ENCODE peak calls at places on chromosomes 12 and 14, in ten cellular contexts. One of them, this sample, is unnamed.

GRCh38 chr12:49055978-49056754 is 4.4 kb downstream of the KMT2D start:
- DNase-seq in CD8-positive, alpha-beta T cell: peak
- DNase-seq in IMR-90: peak
- DNase-seq in AG04449: peak
- DNase-seq in mesothelial cell of epicardium: no peak
- DNase-seq in fibroblast of mammary gland: peak
- DNase-seq in spleen: no peak
- DNase-seq in lower leg skin: peak
- DNase-seq in mucosa of descending colon: peak
- DNase-seq in psoas muscle: no peak
- DNase-seq in this sample: no peak

GRCh38 chr14:24678801-24679247 is 44.8 kb upstream of the GZMB start:
- DNase-seq in CD8-positive, alpha-beta T cell: peak
- DNase-seq in AG04449: peak
- DNase-seq in mesothelial cell of epicardium: peak
- DNase-seq in mucosa of descending colon: peak
- DNase-seq in psoas muscle: peak
- DNase-seq in lower leg skin: peak
- DNase-seq in fibroblast of mammary gland: peak
- DNase-seq in IMR-90: peak
- DNase-seq in spleen: peak
- DNase-seq in this sample: peak

GRCh38 chr14:88872976-88873375 is 48.5 kb downstream of the TTC8 start:
- DNase-seq in IMR-90: no peak
- DNase-seq in lower leg skin: no peak
- DNase-seq in AG04449: no peak
- DNase-seq in fibroblast of mammary gland: no peak
- DNase-seq in spleen: no peak
- DNase-seq in CD8-positive, alpha-beta T cell: no peak
- DNase-seq in mesothelial cell of epicardium: no peak
- DNase-seq in mucosa of descending colon: no peak
- DNase-seq in psoas muscle: no peak
- DNase-seq in this sample: no peak

GRCh38 chr12:3115078-3115477 is 37.9 kb downstream of the TSPAN9 start:
- DNase-seq in spleen: no peak
- DNase-seq in IMR-90: no peak
- DNase-seq in lower leg skin: no peak
- DNase-seq in psoas muscle: no peak
- DNase-seq in fibroblast of mammary gland: no peak
- DNase-seq in mesothelial cell of epicardium: no peak
- DNase-seq in CD8-positive, alpha-beta T cell: no peak
- DNase-seq in mucosa of descending colon: no peak
- DNase-seq in AG04449: no peak
- DNase-seq in this sample: no peak

GRCh38 chr12:109958374-109958773 is 37.8 kb downstream of the GIT2 start:
- DNase-seq in psoas muscle: no peak
- DNase-seq in CD8-positive, alpha-beta T cell: no peak
- DNase-seq in IMR-90: no peak
- DNase-seq in fibroblast of mammary gland: no peak
- DNase-seq in spleen: no peak
- DNase-seq in mesothelial cell of epicardium: no peak
- DNase-seq in mucosa of descending colon: no peak
- DNase-seq in lower leg skin: no peak
- DNase-seq in AG04449: no peak
- DNase-seq in this sample: no peak

GRCh38 chr14:101022121-101022520 is 118.6 kb upstream of the RTL1 start:
- DNase-seq in fibroblast of mammary gland: peak
- DNase-seq in psoas muscle: no peak
- DNase-seq in mesothelial cell of epicardium: peak
- DNase-seq in spleen: peak
- DNase-seq in AG04449: no peak
- DNase-seq in lower leg skin: no peak
- DNase-seq in CD8-positive, alpha-beta T cell: peak
- DNase-seq in IMR-90: no peak
- DNase-seq in mucosa of descending colon: no peak
- DNase-seq in this sample: no peak

GRCh38 chr12:131836193-131836592 is 8.0 kb downstream of the MMP17 start:
- DNase-seq in CD8-positive, alpha-beta T cell: no peak
- DNase-seq in AG04449: no peak
- DNase-seq in lower leg skin: no peak
- DNase-seq in mucosa of descending colon: no peak
- DNase-seq in IMR-90: peak
- DNase-seq in spleen: no peak
- DNase-seq in fibroblast of mammary gland: no peak
- DNase-seq in psoas muscle: no peak
- DNase-seq in mesothelial cell of epicardium: no peak
- DNase-seq in this sample: no peak

GRCh38 chr12:3885179-3886094 is 12.2 kb upstream of the PARP11 start:
- DNase-seq in spleen: no peak
- DNase-seq in IMR-90: peak
- DNase-seq in fibroblast of mammary gland: peak
- DNase-seq in mesothelial cell of epicardium: no peak
- DNase-seq in mucosa of descending colon: peak
- DNase-seq in AG04449: no peak
- DNase-seq in psoas muscle: no peak
- DNase-seq in CD8-positive, alpha-beta T cell: peak
- DNase-seq in lower leg skin: no peak
- DNase-seq in this sample: no peak

GRCh38 chr12:109111775-109112491 is 4.5 kb upstream of the ACACB start:
- DNase-seq in CD8-positive, alpha-beta T cell: peak
- DNase-seq in IMR-90: peak
- DNase-seq in AG04449: no peak
- DNase-seq in psoas muscle: peak
- DNase-seq in mucosa of descending colon: peak
- DNase-seq in mesothelial cell of epicardium: peak
- DNase-seq in fibroblast of mammary gland: peak
- DNase-seq in lower leg skin: peak
- DNase-seq in spleen: peak
- DNase-seq in this sample: peak

GRCh38 chr12:63845726-63846125 is 1.2 kb downstream of the SRGAP1 start:
- DNase-seq in AG04449: no peak
- DNase-seq in lower leg skin: no peak
- DNase-seq in psoas muscle: no peak
- DNase-seq in CD8-positive, alpha-beta T cell: no peak
- DNase-seq in IMR-90: peak
- DNase-seq in fibroblast of mammary gland: peak
- DNase-seq in mesothelial cell of epicardium: no peak
- DNase-seq in mucosa of descending colon: peak
- DNase-seq in spleen: no peak
- DNase-seq in this sample: no peak

GRCh38 chr12:63846249-63846967 is 1.9 kb downstream of the SRGAP1 start:
- DNase-seq in fibroblast of mammary gland: peak
- DNase-seq in IMR-90: no peak
- DNase-seq in lower leg skin: no peak
- DNase-seq in psoas muscle: no peak
- DNase-seq in mucosa of descending colon: no peak
- DNase-seq in CD8-positive, alpha-beta T cell: no peak
- DNase-seq in mesothelial cell of epicardium: no peak
- DNase-seq in spleen: no peak
- DNase-seq in AG04449: no peak
- DNase-seq in this sample: no peak

GRCh38 chr12:63841611-63842010 is 2.9 kb upstream of the SRGAP1 start:
- DNase-seq in mesothelial cell of epicardium: no peak
- DNase-seq in psoas muscle: no peak
- DNase-seq in mucosa of descending colon: no peak
- DNase-seq in spleen: no peak
- DNase-seq in AG04449: no peak
- DNase-seq in CD8-positive, alpha-beta T cell: no peak
- DNase-seq in lower leg skin: no peak
- DNase-seq in fibroblast of mammary gland: no peak
- DNase-seq in IMR-90: peak
- DNase-seq in this sample: no peak

GRCh38 chr12:63843613-63844390 is 698 bp upstream of the SRGAP1 start:
- DNase-seq in psoas muscle: peak
- DNase-seq in CD8-positive, alpha-beta T cell: peak
- DNase-seq in mesothelial cell of epicardium: peak
- DNase-seq in mucosa of descending colon: peak
- DNase-seq in spleen: peak
- DNase-seq in IMR-90: peak
- DNase-seq in AG04449: peak
- DNase-seq in lower leg skin: peak
- DNase-seq in fibroblast of mammary gland: peak
- DNase-seq in this sample: peak

DNA sequence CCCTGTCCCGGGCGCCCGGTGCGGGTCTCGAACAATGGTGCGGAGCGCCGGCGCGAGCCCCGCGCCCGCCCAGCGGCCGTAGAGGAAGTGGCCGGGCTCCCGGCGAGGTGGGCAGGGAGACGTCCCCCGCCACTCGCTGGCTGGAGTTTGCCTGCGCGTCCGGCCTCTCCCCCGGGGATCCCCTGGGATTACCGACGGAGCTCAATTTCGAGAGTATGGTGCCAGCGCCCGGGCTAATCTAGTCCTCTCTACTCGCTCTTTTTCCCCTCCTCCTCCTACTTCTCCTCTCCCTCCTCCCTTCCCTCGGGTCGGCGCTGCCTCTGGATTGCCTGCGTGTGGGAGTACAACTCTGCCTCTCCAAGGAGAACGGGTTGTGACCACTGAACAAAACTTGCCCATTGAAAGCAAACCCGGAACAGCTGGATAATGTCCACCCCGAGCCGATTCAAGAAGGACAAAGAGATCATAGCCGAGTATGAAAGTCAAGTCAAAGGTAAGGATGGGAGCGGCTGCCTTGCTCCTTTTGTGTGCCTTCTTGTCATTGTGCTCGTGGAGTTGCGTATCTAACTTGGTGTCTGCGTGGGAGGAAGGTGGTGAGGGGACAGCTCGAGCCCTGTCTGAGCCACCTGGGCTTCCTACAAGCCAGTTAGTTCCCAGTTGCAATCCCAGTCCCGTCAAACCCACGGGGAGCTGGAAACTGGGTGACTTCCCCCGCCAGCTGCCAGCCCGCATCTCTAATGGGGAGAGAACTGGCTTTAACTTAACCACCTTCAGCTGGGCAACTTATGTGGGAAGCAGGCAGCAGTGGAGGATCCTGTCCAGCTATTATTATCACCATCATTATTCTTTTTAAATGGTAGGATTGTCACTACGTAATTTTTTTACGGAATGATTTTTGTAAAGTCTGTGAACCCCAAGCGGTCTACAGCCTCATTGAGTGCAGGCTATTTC is at the start of gene SRGAP1:
- DNase-seq in spleen: peak
- DNase-seq in fibroblast of mammary gland: peak
- DNase-seq in AG04449: no peak
- DNase-seq in mesothelial cell of epicardium: peak
- DNase-seq in lower leg skin: peak
- DNase-seq in mucosa of descending colon: peak
- DNase-seq in psoas muscle: peak
- DNase-seq in CD8-positive, alpha-beta T cell: no peak
- DNase-seq in IMR-90: peak
- DNase-seq in this sample: no peak
- TF ChIP-seq CTCF in spleen: no peak
- TF ChIP-seq CTCF in fibroblast of mammary gland: peak
- TF ChIP-seq CTCF in AG04449: peak
- TF ChIP-seq CTCF in mesothelial cell of epicardium: no peak
- TF ChIP-seq CTCF in lower leg skin: no peak
- TF ChIP-seq CTCF in mucosa of descending colon: no peak
- TF ChIP-seq CTCF in psoas muscle: no peak
- TF ChIP-seq CTCF in CD8-positive, alpha-beta T cell: no peak
- TF ChIP-seq CTCF in IMR-90: peak
- TF ChIP-seq CTCF in this sample: no peak

GRCh38 chr12:6919588-6919987 is 5.2 kb downstream of the ENO2 start:
- DNase-seq in mesothelial cell of epicardium: no peak
- DNase-seq in AG04449: no peak
- DNase-seq in spleen: peak
- DNase-seq in psoas muscle: no peak
- DNase-seq in mucosa of descending colon: no peak
- DNase-seq in IMR-90: no peak
- DNase-seq in CD8-positive, alpha-beta T cell: no peak
- DNase-seq in fibroblast of mammary gland: no peak
- DNase-seq in lower leg skin: no peak
- DNase-seq in this sample: no peak

GRCh38 chr12:6921539-6921938 is 6.2 kb upstream of the ATN1 start:
- DNase-seq in mucosa of descending colon: no peak
- DNase-seq in spleen: peak
- DNase-seq in fibroblast of mammary gland: no peak
- DNase-seq in lower leg skin: no peak
- DNase-seq in mesothelial cell of epicardium: no peak
- DNase-seq in IMR-90: no peak
- DNase-seq in psoas muscle: no peak
- DNase-seq in CD8-positive, alpha-beta T cell: no peak
- DNase-seq in AG04449: no peak
- DNase-seq in this sample: no peak

GRCh38 chr12:6923851-6924250 is 3.9 kb upstream of the ATN1 start:
- DNase-seq in AG04449: no peak
- DNase-seq in mesothelial cell of epicardium: no peak
- DNase-seq in fibroblast of mammary gland: no peak
- DNase-seq in CD8-positive, alpha-beta T cell: no peak
- DNase-seq in psoas muscle: no peak
- DNase-seq in lower leg skin: no peak
- DNase-seq in spleen: peak
- DNase-seq in mucosa of descending colon: no peak
- DNase-seq in IMR-90: no peak
- DNase-seq in this sample: no peak

GRCh38 chr12:6923003-6923732 is 4.6 kb upstream of the ATN1 start:
- DNase-seq in spleen: peak
- DNase-seq in IMR-90: no peak
- DNase-seq in fibroblast of mammary gland: no peak
- DNase-seq in mesothelial cell of epicardium: no peak
- DNase-seq in psoas muscle: no peak
- DNase-seq in AG04449: no peak
- DNase-seq in mucosa of descending colon: no peak
- DNase-seq in CD8-positive, alpha-beta T cell: no peak
- DNase-seq in lower leg skin: no peak
- DNase-seq in this sample: no peak

GRCh38 chr12:6921996-6922935 is 5.5 kb upstream of the ATN1 start:
- DNase-seq in AG04449: no peak
- DNase-seq in mucosa of descending colon: no peak
- DNase-seq in IMR-90: no peak
- DNase-seq in mesothelial cell of epicardium: no peak
- DNase-seq in spleen: peak
- DNase-seq in lower leg skin: no peak
- DNase-seq in fibroblast of mammary gland: no peak
- DNase-seq in CD8-positive, alpha-beta T cell: no peak
- DNase-seq in psoas muscle: no peak
- DNase-seq in this sample: no peak
- TF ChIP-seq CTCF in AG04449: no peak
- TF ChIP-seq CTCF in mucosa of descending colon: no peak
- TF ChIP-seq CTCF in IMR-90: no peak
- TF ChIP-seq CTCF in mesothelial cell of epicardium: no peak
- TF ChIP-seq CTCF in spleen: no peak
- TF ChIP-seq CTCF in lower leg skin: no peak
- TF ChIP-seq CTCF in fibroblast of mammary gland: no peak
- TF ChIP-seq CTCF in CD8-positive, alpha-beta T cell: no peak
- TF ChIP-seq CTCF in psoas muscle: no peak
- TF ChIP-seq CTCF in this sample: no peak

GRCh38 chr14:106842687-106843086 is 1316.3 kb downstream of the TMEM121 start:
- DNase-seq in AG04449: no peak
- DNase-seq in psoas muscle: no peak
- DNase-seq in fibroblast of mammary gland: no peak
- DNase-seq in mucosa of descending colon: peak
- DNase-seq in mesothelial cell of epicardium: no peak
- DNase-seq in lower leg skin: no peak
- DNase-seq in IMR-90: no peak
- DNase-seq in spleen: no peak
- DNase-seq in CD8-positive, alpha-beta T cell: no peak
- DNase-seq in this sample: no peak
- TF ChIP-seq CTCF in AG04449: no peak
- TF ChIP-seq CTCF in psoas muscle: no peak
- TF ChIP-seq CTCF in fibroblast of mammary gland: peak
- TF ChIP-seq CTCF in mucosa of descending colon: no peak
- TF ChIP-seq CTCF in mesothelial cell of epicardium: peak
- TF ChIP-seq CTCF in lower leg skin: no peak
- TF ChIP-seq CTCF in IMR-90: no peak
- TF ChIP-seq CTCF in spleen: no peak
- TF ChIP-seq CTCF in CD8-positive, alpha-beta T cell: no peak
- TF ChIP-seq CTCF in this sample: no peak

GRCh38 chr14:61269321-61270083 is 11.6 kb downstream of the TMEM30B start:
- DNase-seq in fibroblast of mammary gland: peak
- DNase-seq in mucosa of descending colon: peak
- DNase-seq in psoas muscle: peak
- DNase-seq in spleen: peak
- DNase-seq in mesothelial cell of epicardium: peak
- DNase-seq in AG04449: no peak
- DNase-seq in CD8-positive, alpha-beta T cell: peak
- DNase-seq in lower leg skin: peak
- DNase-seq in IMR-90: peak
- DNase-seq in this sample: peak
- TF ChIP-seq CTCF in fibroblast of mammary gland: peak
- TF ChIP-seq CTCF in mucosa of descending colon: peak
- TF ChIP-seq CTCF in psoas muscle: peak
- TF ChIP-seq CTCF in spleen: peak
- TF ChIP-seq CTCF in mesothelial cell of epicardium: peak
- TF ChIP-seq CTCF in AG04449: peak
- TF ChIP-seq CTCF in CD8-positive, alpha-beta T cell: peak
- TF ChIP-seq CTCF in lower leg skin: no peak
- TF ChIP-seq CTCF in IMR-90: peak
- TF ChIP-seq CTCF in this sample: peak